ENCODE peak calls at places on chromosomes 11 and 22, in seven cellular contexts. O is HEK293T; T is activated T-cell treated with anti-CD3 and anti-CD28 coated beads, Interleukin-2, amount 50 U/mL, for 72 hours; I is HuH-7; X is DMS153; F is AG04450; Q is bronchial epithelial cell. N is an unnamed sample.

GRCh38 chr11:1222491-1223345 is at the start of gene MUC5B:
- DNase-seq in F (no peak), I (no peak), Q (no peak), T (no peak), O (no peak), X (no peak), N (peak)

GRCh38 chr11:67276821-67277230 is 10.6 kb downstream of the GRK2 start:
- DNase-seq in O (no peak), T (peak), I (no peak), F (no peak), Q (no peak), X (no peak), N (no peak)

GRCh38 chr22:42202669-42203068 is 67.8 kb downstream of the TCF20 start:
- DNase-seq in Q (no peak), T (peak), O (no peak), I (no peak), X (no peak), F (peak), N (no peak)

GRCh38 chr22:19523240-19524169 is 705 bp downstream of the CLDN5 start:
- DNase-seq in O (no peak), X (peak), F (no peak), I (no peak), T (peak), Q (no peak), N (no peak)

GRCh38 chr11:113670149-113670829 is 35.8 kb downstream of the TMPRSS5 start:
- DNase-seq in O (no peak), Q (no peak), F (no peak), T (no peak), X (no peak), I (no peak), N (no peak)

GRCh38 chr11:93733474-93733873 is 7.8 kb downstream of the TAF1D start:
- DNase-seq in X (no peak), O (no peak), Q (no peak), T (no peak), F (no peak), I (no peak), N (no peak)

GRCh38 chr11:111977141-111978027 is 40.2 kb downstream of the DIXDC1 start:
- DNase-seq in F (no peak), I (no peak), X (peak), Q (no peak), O (peak), T (peak), N (peak)

GRCh38 chr11:129620705-129621104 is 194.9 kb upstream of the TMEM45B start:
- DNase-seq in I (no peak), X (no peak), O (no peak), T (no peak), F (no peak), Q (peak), N (no peak)

GRCh38 chr22:19869497-19870152 is 15.0 kb upstream of the GNB1L start:
- DNase-seq in T (no peak), X (no peak), I (no peak), Q (no peak), O (no peak), F (no peak), N (no peak)

GRCh38 chr22:38309614-38310517 is 7.4 kb downstream of the CSNK1E start:
- DNase-seq in I (peak), Q (no peak), O (no peak), T (no peak), X (no peak), F (no peak), N (no peak)

GRCh38 chr11:57116654-57117053 is 65.1 kb upstream of the LRRC55 start:
- DNase-seq in O (peak), X (no peak), F (peak), T (peak), I (peak), Q (peak), N (peak)

GRCh38 chr11:60813324-60813723 is 28.2 kb downstream of the MS4A10 start:
- DNase-seq in F (no peak), X (no peak), Q (no peak), T (no peak), I (no peak), O (no peak), N (no peak)

GRCh38 chr11:2464451-2465165 is 19.8 kb downstream of the KCNQ1 start:
- DNase-seq in F (no peak), I (no peak), X (no peak), O (no peak), Q (no peak), T (no peak), N (no peak)

GRCh38 chr11:1481483-1481825 is 5.1 kb downstream of the MOB2 start:
- DNase-seq in F (no peak), X (no peak), T (no peak), O (no peak), I (no peak), Q (no peak), N (no peak)

GRCh38 chr11:26584818-26585217 is 12.8 kb upstream of the MUC15 start:
- DNase-seq in T (no peak), X (no peak), I (no peak), O (no peak), F (no peak), Q (peak), N (no peak)

GRCh38 chr11:117585631-117586030 is 211.4 kb downstream of the DSCAML1 start:
- DNase-seq in Q (no peak), X (no peak), T (no peak), F (no peak), O (no peak), I (no peak), N (no peak)

GRCh38 chr11:111417011-111417765 is 38.1 kb upstream of the POU2AF1 start:
- DNase-seq in Q (peak), F (peak), O (no peak), I (no peak), X (no peak), T (peak), N (no peak)

GRCh38 chr22:46815896-46816721 is 53.7 kb downstream of the TBC1D22A start:
- DNase-seq in I (no peak), Q (no peak), X (no peak), O (no peak), F (no peak), T (no peak), N (no peak)

GRCh38 chr11:46512261-46512881 is 81.5 kb downstream of the AMBRA1 start:
- DNase-seq in X (no peak), O (no peak), Q (no peak), T (no peak), I (no peak), F (no peak), N (no peak)

GRCh38 chr11:116918925-116919653 is 81.7 kb upstream of the APOA1 start:
- DNase-seq in F (no peak), Q (no peak), T (no peak), O (no peak), X (no peak), I (no peak), N (no peak)

GRCh38 chr11:63639195-63639832 is 25.1 kb upstream of the PLAAT3 start:
- DNase-seq in T (no peak), F (no peak), O (no peak), Q (peak), I (no peak), X (no peak), N (no peak)

GRCh38 chr22:37267128-37267587 is 15.2 kb upstream of the CYTH4 start:
- DNase-seq in X (no peak), F (no peak), T (peak), Q (no peak), O (peak), I (peak), N (no peak)

GRCh38 chr11:9823439-9823838 is 159.6 kb downstream of the SWAP70 start:
- DNase-seq in I (no peak), X (no peak), O (no peak), T (no peak), Q (peak), F (no peak), N (no peak)

GRCh38 chr22:43136255-43136654 is 6.9 kb downstream of the MCAT start:
- DNase-seq in I (peak), O (peak), T (peak), X (no peak), Q (no peak), F (no peak), N (no peak)

GRCh38 chr22:45478108-45478771 is 24.4 kb upstream of the FBLN1 start:
- DNase-seq in I (no peak), X (no peak), O (no peak), F (peak), T (no peak), Q (peak), N (no peak)

GRCh38 chr22:33909906-33910305 is 10.4 kb downstream of the LARGE1 start:
- DNase-seq in I (no peak), Q (no peak), F (no peak), T (no peak), O (no peak), X (no peak), N (no peak)

GRCh38 chr11:36237341-36237740 is 51.9 kb downstream of the COMMD9 start:
- DNase-seq in I (no peak), Q (no peak), T (no peak), X (no peak), O (no peak), F (no peak), N (no peak)

GRCh38 chr11:32792111-32792947 is 2.1 kb downstream of the CCDC73 start:
- DNase-seq in O (no peak), T (no peak), X (no peak), F (no peak), Q (peak), I (no peak), N (no peak)

GRCh38 chr11:84673753-84674152 is 953.4 kb downstream of the DLG2 start:
- DNase-seq in T (no peak), Q (peak), X (peak), O (no peak), I (no peak), F (no peak), N (no peak)

GRCh38 chr11:130705670-130706421 is 210.4 kb downstream of the SNX19 start:
- DNase-seq in Q (peak), X (no peak), I (no peak), T (no peak), F (no peak), O (no peak), N (no peak)

GRCh38 chr22:36352775-36353507 is 34.8 kb downstream of the MYH9 start:
- DNase-seq in F (peak), I (peak), O (no peak), X (no peak), T (no peak), Q (no peak), N (peak)

GRCh38 chr11:85847436-85847835 is 7.7 kb upstream of the CCDC83 start:
- DNase-seq in T (no peak), F (no peak), Q (no peak), O (no peak), X (no peak), I (no peak), N (no peak)

GRCh38 chr11:46309669-46310288 is 32.3 kb downstream of the CREB3L1 start:
- DNase-seq in O (no peak), Q (peak), T (no peak), X (no peak), I (no peak), F (no peak), N (no peak)

GRCh38 chr11:12242071-12242672 is 131.8 kb downstream of the MICAL2 start:
- DNase-seq in O (no peak), Q (no peak), X (no peak), T (no peak), I (no peak), F (no peak), N (no peak)

GRCh38 chr11:67631853-67632174 is 2.1 kb upstream of the NUDT8 start:
- DNase-seq in T (no peak), I (no peak), X (no peak), Q (no peak), O (no peak), F (no peak), N (no peak)

GRCh38 chr22:38761202-38762162 is 5.7 kb upstream of the SUN2 start:
- DNase-seq in F (no peak), O (no peak), T (no peak), Q (no peak), X (no peak), I (no peak), N (no peak)

GRCh38 chr11:103662880-103663279 is 373.6 kb upstream of the DDI1 start:
- DNase-seq in F (no peak), X (no peak), I (no peak), O (no peak), Q (no peak), T (no peak), N (no peak)

GRCh38 chr11:120564573-120565301 is 53.2 kb downstream of the GRIK4 start:
- DNase-seq in O (peak), I (no peak), T (peak), F (no peak), X (no peak), Q (peak), N (no peak)